ENCODE peak calls at places on chromosomes 11 and 22, in ten cellular contexts. Q is cardiac fibroblast, P is heart right ventricle, E is AG04449, M is cardiac muscle cell, F is lower lobe of right lung, L is K562, D is endodermal cell, Y is BE2C, W is H7. I is an unnamed sample.

GRCh38 chr11:23405350-23405937 is 545.2 kb upstream of the CCDC179 start:
- DNase-seq in Y (no peak), Q (no peak), M (no peak), D (no peak), E (no peak), F (peak; percentile 24), P (peak; percentile 5), L (no peak), W (no peak), I (no peak)

GRCh38 chr11:9888938-9889337 is 225.1 kb downstream of the SWAP70 start:
- DNase-seq in W (no peak), L (no peak), M (no peak), D (no peak), F (no peak), E (no peak), P (no peak), Q (no peak), Y (no peak), I (no peak)

GRCh38 chr11:114430290-114430689 is 9.0 kb upstream of the REXO2 start:
- DNase-seq in W (no peak), Y (no peak), L (no peak), F (no peak), M (no peak), D (no peak), P (no peak), E (no peak), Q (no peak), I (no peak)

GRCh38 chr11:93655047-93655446 is 6.4 kb upstream of the CEP295 start:
- DNase-seq in P (no peak), W (no peak), L (no peak), E (no peak), D (no peak), M (no peak), Y (no peak), F (no peak), Q (no peak), I (no peak)

GRCh38 chr11:28729339-28729738 is 621.2 kb downstream of the METTL15 start:
- DNase-seq in F (no peak), L (no peak), Q (no peak), P (no peak), D (no peak), Y (no peak), M (no peak), E (no peak), W (no peak), I (no peak)

GRCh38 chr11:107859459-107860239 is 1.1 kb upstream of the SLC35F2 start:
- DNase-seq in D (peak; percentile 75), L (no peak), M (peak; percentile 18), P (peak; percentile 43), E (no peak), Y (no peak), Q (no peak), F (peak; percentile 57), W (peak; percentile 61), I (no peak)

GRCh38 chr11:95503047-95503446 is 272.0 kb upstream of the SESN3 start:
- DNase-seq in L (no peak), D (no peak), E (peak; percentile 36), Q (peak; percentile 55), Y (no peak), W (no peak), M (peak; percentile 61), F (no peak), P (no peak), I (peak; percentile 55)

GRCh38 chr11:120013325-120014250 is 124.3 kb downstream of the TRIM29 start:
- DNase-seq in P (peak; percentile 53), Q (peak; percentile 29), M (peak; percentile 49), Y (peak; percentile 91), L (peak; percentile 74), F (no peak), D (peak; percentile 97), W (peak; percentile 94), E (no peak), I (peak; percentile 3)

GRCh38 chr11:59761985-59762384 is 6.8 kb downstream of the STX3 start:
- DNase-seq in F (no peak), E (no peak), M (no peak), W (no peak), Q (no peak), Y (no peak), D (no peak), P (no peak), L (no peak), I (no peak)

GRCh38 chr11:118938491-118939411 is 13.0 kb upstream of the BCL9L start:
- DNase-seq in Y (no peak), M (peak; percentile 61), F (peak; percentile 75), D (peak; percentile 41), E (no peak), Q (peak; percentile 65), P (no peak), L (no peak), W (no peak), I (peak; percentile 83)

GRCh38 chr11:57500526-57500925 is 15.0 kb downstream of the SLC43A1 start:
- DNase-seq in W (peak; percentile 27), D (no peak), L (no peak), P (peak; percentile 48), M (no peak), E (no peak), Q (no peak), F (no peak), Y (no peak), I (no peak)

GRCh38 chr11:2897048-2897447 is 11.5 kb upstream of the CDKN1C start:
- DNase-seq in P (no peak), D (no peak), F (no peak), Q (no peak), M (no peak), Y (no peak), W (no peak), L (no peak), E (no peak), I (no peak)

GRCh38 chr11:2375341-2375853 is 1.7 kb upstream of the CD81 start:
- DNase-seq in Y (peak; percentile 6), D (no peak), W (no peak), E (no peak), F (peak; percentile 57), L (no peak), M (no peak), P (no peak), Q (no peak), I (no peak)

GRCh38 chr11:1090600-1091331 is 16.1 kb downstream of the MUC2 start:
- DNase-seq in E (no peak), Q (no peak), M (no peak), Y (peak; percentile 1), F (peak; percentile 39), D (no peak), W (no peak), L (no peak), P (peak; percentile 2), I (no peak)

GRCh38 chr11:69171476-69171875 is 15.7 kb downstream of the SMIM38 start:
- DNase-seq in M (no peak), E (no peak), L (no peak), W (no peak), D (no peak), Q (no peak), P (no peak), F (no peak), Y (no peak), I (no peak)

GRCh38 chr11:3954448-3955298 is 99.2 kb downstream of the STIM1 start:
- DNase-seq in E (no peak), L (peak; percentile 36), Y (no peak), D (no peak), M (no peak), P (no peak), W (no peak), Q (peak; percentile 60), F (no peak), I (peak; percentile 43)

DNA sequence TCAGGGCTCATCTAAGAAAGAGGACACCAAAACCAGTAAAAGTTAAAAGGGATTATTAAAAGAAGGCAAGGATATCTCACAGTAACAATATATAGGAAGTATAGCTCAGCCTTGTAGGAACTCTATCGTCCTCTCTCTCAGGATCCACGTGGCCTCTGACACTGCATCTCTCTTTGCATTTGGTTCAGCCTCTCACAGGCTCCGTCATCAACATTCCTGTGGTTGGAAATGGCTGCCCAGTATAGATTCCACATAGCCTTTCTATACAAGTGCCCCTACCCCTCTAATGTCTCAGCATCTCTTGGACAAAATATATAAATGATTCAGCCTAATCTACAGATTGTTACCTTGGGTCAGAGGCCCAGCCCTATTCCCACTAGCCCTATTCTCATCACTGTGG is 101.3 kb upstream of the DBX1 start:
- DNase-seq in P (no peak), Q (peak; percentile 6), F (no peak), M (peak; percentile 16), E (no peak), D (no peak), Y (no peak), L (no peak), W (no peak), I (no peak)
- H3K4me3 ChIP-seq in P (no peak overlapping the region), Q (no peak overlapping the region), F (no peak overlapping the region), M (no peak overlapping the region), E (no peak overlapping the region), D (no peak overlapping the region), Y (no peak overlapping the region), L (no peak overlapping the region), W (no peak overlapping the region), I (no peak overlapping the region)

GRCh38 chr22:22720201-22720723 is 75.8 kb downstream of the GGTLC2 start:
- DNase-seq in W (peak; percentile 79), D (peak; percentile 87), P (no peak), E (peak; percentile 1), L (peak; percentile 95), Y (peak; percentile 56), F (no peak), Q (peak; percentile 76), M (peak; percentile 75), I (peak; percentile 36)
- H3K4me3 ChIP-seq in W (no peak overlapping the region), D (no peak overlapping the region), P (no peak overlapping the region), E (no peak overlapping the region), L (no peak overlapping the region), Y (no peak overlapping the region), F (no peak overlapping the region), Q (no peak overlapping the region), M (no peak overlapping the region), I (no peak overlapping the region)

GRCh38 chr11:17138562-17138961 is 61.1 kb upstream of the RPS13 start:
- DNase-seq in P (no peak), E (no peak), L (no peak), W (no peak), Y (no peak), D (no peak), M (no peak), F (no peak), Q (no peak), I (no peak)

GRCh38 chr11:17141156-17141555 is 63.7 kb upstream of the RPS13 start:
- DNase-seq in Q (no peak), D (no peak), W (no peak), L (no peak), M (no peak), P (no peak), F (no peak), Y (no peak), E (no peak), I (no peak)

GRCh38 chr11:17135934-17136683 is 58.6 kb upstream of the RPS13 start:
- DNase-seq in D (no peak), Q (no peak), L (no peak), M (no peak), W (no peak), Y (no peak), P (no peak), E (no peak), F (no peak), I (no peak)
- H3K4me3 ChIP-seq in D (peak overlapping the region; percentile 33), Q (no peak overlapping the region), L (no peak overlapping the region), M (no peak overlapping the region), W (no peak overlapping the region), Y (no peak overlapping the region), P (no peak overlapping the region), E (no peak overlapping the region), F (no peak overlapping the region), I (no peak overlapping the region)

GRCh38 chr11:64571050-64571409 is 20.0 kb upstream of the SLC22A12 start:
- DNase-seq in Y (no peak), E (no peak), F (peak; percentile 23), M (no peak), P (no peak), L (no peak), W (no peak), Q (no peak), D (no peak), I (no peak)
- H3K4me3 ChIP-seq in Y (no peak overlapping the region), E (no peak overlapping the region), F (no peak overlapping the region), M (no peak overlapping the region), P (no peak overlapping the region), L (no peak overlapping the region), W (no peak overlapping the region), Q (no peak overlapping the region), D (no peak overlapping the region), I (no peak overlapping the region)

I was measured in astrocyte of the spinal cord.